ENCODE peak calls at places on chromosomes 2 and 18, in four cellular contexts. C, W, T and R are unnamed samples.

GRCh38 chr2:224833986-224834385 is 117.8 kb upstream of the CCDC195 start:
- DNase-seq in T (no peak), C (no peak), W (no peak), R (no peak)

GRCh38 chr2:101119431-101119830 is 31.8 kb downstream of the TBC1D8 start:
- DNase-seq in T (no peak), W (peak; percentile 72), C (no peak), R (no peak)

GRCh38 chr2:16318474-16319195 is 347.0 kb downstream of the CYRIA start:
- DNase-seq in W (peak; percentile 9), C (no peak), T (no peak), R (no peak)

GRCh38 chr2:197311521-197312033 is 997 bp upstream of the ANKRD44 start:
- DNase-seq in W (no peak), T (peak; percentile 41), C (no peak), R (no peak)

GRCh38 chr2:226115102-226115831 is 684.4 kb downstream of the IRS1 start:
- DNase-seq in W (peak; percentile 93), C (no peak), T (peak; percentile 94), R (no peak)

GRCh38 chr2:164620873-164621760 is at the start of gene GRB14:
- DNase-seq in C (no peak), W (peak; percentile 85), T (peak; percentile 59), R (peak; percentile 9)

GRCh38 chr2:57177176-57177575 is 869.4 kb upstream of the VRK2 start:
- DNase-seq in T (no peak), C (no peak), W (no peak), R (no peak)

GRCh38 chr2:226079677-226080076 is 680.2 kb downstream of the NYAP2 start:
- DNase-seq in W (no peak), C (no peak), T (no peak), R (no peak)

GRCh38 chr2:190088917-190089316 is 26.4 kb upstream of the MSTN start:
- DNase-seq in T (peak; percentile 37), W (peak; percentile 77), C (no peak), R (peak; percentile 48)

GRCh38 chr2:70280242-70280798 is 13.2 kb downstream of the SNRPG start:
- DNase-seq in T (no peak), C (no peak), W (no peak), R (no peak)

GRCh38 chr2:28449489-28450395 is 46.1 kb upstream of the PLB1 start:
- DNase-seq in T (peak; percentile 71), C (no peak), W (peak; percentile 60), R (no peak)

GRCh38 chr18:21634588-21635199 is 22.6 kb downstream of the SNRPD1 start:
- DNase-seq in W (no peak), T (no peak), C (no peak), R (no peak)

GRCh38 chr2:98444436-98445166 is at the start of gene INPP4A:
- DNase-seq in W (peak; percentile 68), T (peak; percentile 53), C (peak; percentile 33), R (peak; percentile 76)

GRCh38 chr2:216696751-216697560 is 1.6 kb upstream of the IGFBP5 start:
- DNase-seq in C (no peak), T (no peak), W (peak; percentile 37), R (no peak)

GRCh38 chr2:38037325-38037724 is 38.6 kb downstream of the CYP1B1 start:
- DNase-seq in W (peak; percentile 45), T (no peak), C (no peak), R (no peak)

GRCh38 chr2:37886745-37887144 is 38.3 kb upstream of the RMDN2 start:
- DNase-seq in W (no peak), C (no peak), T (no peak), R (no peak)

GRCh38 chr2:119049968-119050657 is 108.1 kb downstream of the MARCO start:
- DNase-seq in T (no peak), C (no peak), W (peak; percentile 14), R (no peak)

GRCh38 chr2:121245913-121246312 is 39.1 kb downstream of the TFCP2L1 start:
- DNase-seq in W (no peak), T (no peak), C (no peak), R (no peak)

GRCh38 chr18:67010916-67011315 is 407.0 kb upstream of the CDH19 start:
- DNase-seq in T (peak; percentile 66), W (peak; percentile 39), C (no peak), R (no peak)

GRCh38 chr18:65897292-65897691 is 146.5 kb downstream of the CDH7 start:
- DNase-seq in C (no peak), W (no peak), T (no peak), R (no peak)

GRCh38 chr18:23539911-23540475 is 36.7 kb downstream of the RMC1 start:
- DNase-seq in T (no peak), C (no peak), W (no peak), R (no peak)

GRCh38 chr2:18648161-18648560 is 58.8 kb upstream of the NT5C1B start:
- DNase-seq in C (no peak), W (no peak), T (no peak), R (no peak)

GRCh38 chr2:100334929-100335328 is 12.6 kb upstream of the LONRF2 start:
- DNase-seq in C (no peak), W (no peak), T (no peak), R (no peak)

GRCh38 chr2:38947241-38948239 is 57.9 kb downstream of the ARHGEF33 start:
- DNase-seq in T (peak; percentile 97), C (peak; percentile 46), W (peak; percentile 88), R (peak; percentile 72)

GRCh38 chr2:173427887-173428683 is 73.4 kb downstream of the CDCA7 start:
- DNase-seq in C (no peak), W (peak; percentile 95), T (peak; percentile 58), R (no peak)

GRCh38 chr2:136408795-136409194 is 290.8 kb upstream of the CXCR4 start:
- DNase-seq in W (no peak), C (no peak), T (no peak), R (no peak)

GRCh38 chr2:71530246-71530986 is 77.1 kb downstream of the DYSF start:
- DNase-seq in C (no peak), T (no peak), W (peak; percentile 58), R (peak; percentile 52)

GRCh38 chr18:78589916-78590437 is 389.6 kb upstream of the SALL3 start:
- DNase-seq in T (no peak), C (no peak), W (no peak), R (no peak)

GRCh38 chr18:8779251-8779650 is 73.9 kb downstream of the MTCL1 start:
- DNase-seq in C (no peak), W (no peak), T (no peak), R (no peak)

GRCh38 chr2:8541223-8541622 is 140.6 kb upstream of the ID2 start:
- DNase-seq in C (no peak), W (no peak), T (no peak), R (no peak)

GRCh38 chr2:160934991-160935390 is 225.2 kb upstream of the TANK start:
- DNase-seq in T (no peak), W (no peak), C (no peak), R (no peak)

GRCh38 chr2:200455958-200456421 is 53.9 kb downstream of the KCTD18 start:
- DNase-seq in W (no peak), T (no peak), C (no peak), R (no peak)

GRCh38 chr2:36949845-36950244 is 16.5 kb downstream of the STRN start:
- DNase-seq in C (no peak), W (no peak), T (no peak), R (no peak)

GRCh38 chr2:178858896-178859628 is 51.8 kb upstream of the TTN start:
- DNase-seq in C (no peak), T (no peak), W (no peak), R (no peak)

DNA sequence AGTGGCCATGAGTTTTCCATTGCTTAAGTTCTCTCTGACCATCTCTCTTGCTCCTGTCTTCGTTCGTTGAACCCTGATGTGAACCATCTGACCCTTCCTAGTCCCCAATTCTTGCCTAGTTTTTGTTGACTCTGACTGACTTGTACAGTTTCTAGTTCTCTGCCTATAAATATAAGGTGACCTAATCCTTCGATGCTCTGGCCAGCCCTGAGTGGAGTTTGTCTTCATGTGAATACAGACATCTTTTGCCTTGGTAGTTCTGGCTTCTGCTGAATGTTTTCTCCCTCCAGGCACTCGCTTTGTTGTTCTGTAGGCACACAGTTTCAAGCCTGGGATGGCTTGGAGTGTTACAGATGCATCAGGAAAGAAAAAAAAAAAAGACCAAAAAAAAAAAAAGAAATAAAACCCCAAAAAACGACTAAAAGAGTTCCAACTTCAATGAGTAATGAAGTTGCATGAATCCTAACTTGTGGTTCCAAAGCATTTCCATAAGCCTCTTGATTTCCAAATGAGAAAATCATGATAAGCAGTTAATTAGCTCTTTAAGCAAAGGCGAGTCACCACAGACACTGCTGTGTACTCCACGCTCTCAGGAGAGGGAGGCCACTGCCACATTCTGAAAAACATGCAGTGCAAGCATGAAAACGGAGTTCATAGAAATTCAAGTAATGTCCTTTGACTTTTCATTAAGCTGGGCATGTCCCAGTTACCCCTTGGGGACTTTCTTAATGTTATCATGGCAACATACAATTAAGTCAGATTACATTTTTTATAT is 165.2 kb downstream of the TDRD15 start:
- DNase-seq in W (no peak), C (no peak), T (no peak), R (no peak)
- TF ChIP-seq CTCF in W (no peak), C (no peak), T (no peak), R (no peak)

DNA sequence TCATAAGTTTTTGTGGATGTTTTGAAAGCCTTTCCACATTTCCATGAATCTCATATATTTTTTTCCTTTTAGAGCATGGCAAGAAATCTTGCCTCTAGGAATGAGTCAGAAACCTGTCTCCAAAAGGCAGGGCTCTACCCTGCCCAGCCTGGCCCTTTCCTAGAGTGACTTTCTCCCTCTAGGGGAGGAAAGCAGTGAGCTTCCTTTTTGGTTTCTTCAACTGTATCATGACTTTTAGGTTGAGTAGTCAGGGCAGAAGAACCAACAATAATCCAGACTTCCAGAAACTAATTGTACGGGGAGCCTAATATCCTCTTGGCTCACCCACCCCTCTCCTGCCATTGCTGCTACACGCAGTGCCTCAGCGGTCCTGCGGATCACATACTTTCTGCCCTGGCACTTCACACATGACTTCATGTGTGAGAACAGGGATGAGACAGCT is 300.3 kb downstream of the AGPS start:
- DNase-seq in T (peak; percentile 57), W (peak; percentile 77), C (no peak), R (no peak)
- TF ChIP-seq CTCF in T (peak; percentile 47), W (peak; percentile 30), C (no peak), R (no peak)

DNA sequence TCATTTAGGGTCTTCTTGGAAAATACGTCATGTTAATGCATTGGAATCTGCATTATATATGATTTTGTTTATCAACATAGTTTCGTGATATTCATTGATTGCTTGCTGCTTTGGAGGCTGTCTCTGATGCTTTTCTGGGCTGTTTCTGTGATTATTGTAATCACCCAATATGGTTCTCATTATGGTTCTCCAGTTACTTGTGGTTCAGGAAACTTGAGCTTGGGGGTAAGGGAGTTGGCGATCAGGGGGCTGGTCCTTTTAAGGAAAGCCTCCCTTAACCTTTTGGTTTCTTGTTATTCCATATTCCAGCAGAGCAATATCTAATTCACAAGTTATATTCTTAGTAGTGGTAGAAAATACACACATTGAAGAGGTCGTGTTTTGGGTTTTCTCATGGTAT is 17.4 kb upstream of the STON1 start:
- DNase-seq in T (no peak), C (no peak), W (no peak), R (no peak)
- TF ChIP-seq CTCF in T (no peak), C (no peak), W (no peak), R (no peak)

DNA sequence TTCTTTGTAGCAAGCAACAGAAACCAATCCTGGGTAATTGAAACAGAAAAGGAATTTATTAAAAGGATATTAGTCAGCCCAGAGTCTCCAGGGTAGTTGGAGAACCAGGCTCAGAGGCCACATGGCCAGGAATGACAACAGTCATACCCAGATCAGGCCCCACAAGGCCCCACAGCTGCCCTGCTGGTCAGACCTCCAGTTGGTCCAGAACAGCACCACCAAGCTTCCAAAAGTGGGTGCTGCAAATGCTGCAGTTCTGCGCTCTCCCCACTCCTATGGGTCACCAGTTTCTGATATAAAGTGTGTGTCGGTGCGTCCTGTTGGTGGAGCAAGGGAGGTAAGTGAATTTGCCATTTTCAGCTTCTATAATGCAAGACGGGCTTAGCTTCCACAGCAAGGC is 29.9 kb downstream of the KLHL29 start:
- DNase-seq in C (no peak), W (no peak), T (no peak), R (no peak)
- TF ChIP-seq CTCF in C (no peak), W (no peak), T (no peak), R (peak; percentile 13)